ENCODE peak calls at places on chromosomes 11 and 22, in nine cellular contexts. R is fibroblast of the aortic adventitia, O is dorsolateral prefrontal cortex, J is GM06990, Z is fibroblast of villous mesenchyme, T is fibroblast of pulmonary artery, D is coronary artery, G is breast epithelium, L is neuronal stem cell. U is an unnamed sample.
A peak's percentile ranks its signal among the peaks of the same experiment; 100 is the strongest.

GRCh38 chr22:30340911-30341685 is 14.4 kb upstream of the TBC1D10A start:
- DNase-seq in R (no peak), L (no peak), Z (no peak), O (peak; percentile 84), T (no peak), J (no peak), D (no peak), G (no peak), U (no peak)

GRCh38 chr11:71998649-71999310 is at the start of gene IL18BP:
- DNase-seq in T (no peak), G (peak; percentile 41), O (no peak), J (no peak), R (no peak), L (no peak), D (no peak), Z (no peak), U (no peak)

GRCh38 chr22:46547179-46547882 is 9.9 kb upstream of the CELSR1 start:
- DNase-seq in O (no peak), J (no peak), L (no peak), R (peak; percentile 86), Z (peak; percentile 54), G (no peak), T (peak; percentile 65), D (no peak), U (peak; percentile 80)

GRCh38 chr11:77082838-77083552 is 16.2 kb downstream of the CAPN5 start:
- DNase-seq in D (no peak), L (no peak), T (peak; percentile 72), G (peak; percentile 47), R (peak; percentile 60), Z (peak; percentile 49), O (peak; percentile 23), J (no peak), U (peak; percentile 84)

GRCh38 chr11:121132211-121132976 is 31.4 kb downstream of the TECTA start:
- DNase-seq in G (no peak), O (no peak), R (no peak), Z (no peak), T (no peak), L (no peak), D (no peak), J (no peak), U (no peak)

GRCh38 chr11:46663277-46663940 is 37.0 kb downstream of the ARHGAP1 start:
- DNase-seq in J (no peak), R (peak; percentile 30), G (no peak), Z (no peak), D (no peak), T (no peak), O (no peak), L (no peak), U (no peak)

GRCh38 chr11:123683616-123684170 is 29.3 kb upstream of the SCN3B start:
- DNase-seq in D (no peak), J (no peak), T (no peak), L (no peak), O (no peak), G (no peak), R (no peak), Z (no peak), U (no peak)

GRCh38 chr11:75679566-75679965 is 10.7 kb upstream of the MAP6 start:
- DNase-seq in G (no peak), T (no peak), D (no peak), R (no peak), Z (no peak), J (no peak), L (no peak), O (no peak), U (no peak)

GRCh38 chr11:12430912-12431311 is 53.5 kb downstream of the PARVA start:
- DNase-seq in L (no peak), D (peak; percentile 90), Z (peak; percentile 96), O (no peak), J (no peak), G (no peak), T (peak; percentile 95), R (peak; percentile 96), U (peak; percentile 91)

GRCh38 chr11:86608251-86608799 is 64.1 kb downstream of the ME3 start:
- DNase-seq in Z (peak; percentile 79), G (peak; percentile 73), L (no peak), T (peak; percentile 85), R (peak; percentile 88), J (no peak), O (no peak), D (no peak), U (peak; percentile 89)

GRCh38 chr22:28819253-28820096 is 19.1 kb upstream of the XBP1 start:
- DNase-seq in R (no peak), O (no peak), L (no peak), T (no peak), G (peak; percentile 71), Z (no peak), J (peak; percentile 48), D (no peak), U (no peak)

GRCh38 chr11:11975201-11976092 is 33.0 kb downstream of the DKK3 start:
- DNase-seq in G (no peak), J (no peak), Z (no peak), L (no peak), D (peak; percentile 55), R (no peak), O (no peak), T (no peak), U (no peak)

DNA sequence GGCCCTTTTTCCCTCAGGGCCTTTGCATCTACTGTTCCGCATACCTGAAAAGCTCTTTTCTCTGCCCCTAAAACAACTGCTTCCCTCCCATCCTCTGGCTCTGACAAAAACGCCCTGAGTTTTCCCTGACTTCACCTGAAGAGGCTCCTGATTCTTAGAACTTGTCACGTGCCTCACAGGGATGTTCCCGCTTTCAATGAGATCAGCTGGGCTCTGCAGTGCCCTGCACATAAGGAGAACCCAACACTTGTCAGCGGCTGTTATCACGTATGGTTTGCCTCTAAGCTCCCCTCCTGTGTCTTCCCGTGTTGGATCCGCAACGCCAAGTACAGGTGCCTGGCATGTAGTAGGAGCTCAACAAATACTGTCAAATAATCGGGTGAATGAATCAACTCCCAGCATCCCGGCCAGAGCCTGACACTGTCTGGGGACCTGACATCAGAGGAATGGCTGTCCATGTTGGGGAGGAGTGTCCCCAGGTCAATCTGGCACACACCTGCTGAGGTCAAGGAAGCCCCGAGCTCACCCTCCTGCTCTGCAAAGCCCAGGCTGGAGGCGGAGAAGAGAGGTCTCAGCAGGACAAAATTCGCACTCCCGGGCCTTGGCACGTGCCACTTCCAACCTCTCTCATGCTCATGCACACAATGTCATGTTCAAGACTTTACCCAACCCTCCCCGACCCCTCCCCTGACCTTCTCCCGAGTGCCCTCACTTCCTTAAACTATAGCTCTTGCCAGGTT is 4.2 kb upstream of the GRK2 start:
- DNase-seq in T (no peak), L (no peak), J (no peak), G (no peak), R (no peak), O (no peak), D (peak; percentile 73), Z (no peak), U (no peak)
- H3K4me3 ChIP-seq in T (no peak overlapping the region), L (peak overlapping the region; percentile 48), J (no peak overlapping the region), G (peak overlapping the region; percentile 69), R (no peak overlapping the region), O (peak overlapping the region; percentile 57), D (peak overlapping the region; percentile 69), Z (no peak overlapping the region), U (no peak overlapping the region)

GRCh38 chr11:35163707-35164496 is 24.9 kb downstream of the CD44 start:
- DNase-seq in O (no peak), Z (no peak), T (no peak), L (no peak), R (no peak), G (no peak), J (no peak), D (no peak), U (no peak)

GRCh38 chr11:35166369-35167360 is 27.7 kb downstream of the CD44 start:
- DNase-seq in R (peak; percentile 93), Z (peak; percentile 62), L (no peak), J (no peak), D (no peak), O (peak; percentile 64), G (no peak), T (peak; percentile 67), U (peak; percentile 96)

GRCh38 chr11:35163209-35163608 is 24.2 kb downstream of the CD44 start:
- DNase-seq in L (no peak), R (no peak), G (no peak), Z (no peak), T (no peak), J (no peak), D (no peak), O (no peak), U (no peak)

GRCh38 chr11:35167451-35167954 is 28.5 kb downstream of the CD44 start:
- DNase-seq in G (no peak), L (no peak), J (no peak), D (no peak), T (peak; percentile 49), Z (peak; percentile 82), R (peak; percentile 86), O (no peak), U (peak; percentile 63)

GRCh38 chr11:35165416-35166368 is 26.7 kb downstream of the CD44 start:
- DNase-seq in Z (peak; percentile 47), G (no peak), T (peak; percentile 84), R (peak; percentile 82), D (no peak), J (peak; percentile 89), L (no peak), O (no peak), U (peak; percentile 88)
- H3K4me3 ChIP-seq in Z (no peak overlapping the region), G (no peak overlapping the region), T (no peak overlapping the region), R (no peak overlapping the region), D (peak overlapping the region; percentile 6), J (peak overlapping the region; percentile 47), L (no peak overlapping the region), O (no peak overlapping the region), U (no peak overlapping the region)

DNA sequence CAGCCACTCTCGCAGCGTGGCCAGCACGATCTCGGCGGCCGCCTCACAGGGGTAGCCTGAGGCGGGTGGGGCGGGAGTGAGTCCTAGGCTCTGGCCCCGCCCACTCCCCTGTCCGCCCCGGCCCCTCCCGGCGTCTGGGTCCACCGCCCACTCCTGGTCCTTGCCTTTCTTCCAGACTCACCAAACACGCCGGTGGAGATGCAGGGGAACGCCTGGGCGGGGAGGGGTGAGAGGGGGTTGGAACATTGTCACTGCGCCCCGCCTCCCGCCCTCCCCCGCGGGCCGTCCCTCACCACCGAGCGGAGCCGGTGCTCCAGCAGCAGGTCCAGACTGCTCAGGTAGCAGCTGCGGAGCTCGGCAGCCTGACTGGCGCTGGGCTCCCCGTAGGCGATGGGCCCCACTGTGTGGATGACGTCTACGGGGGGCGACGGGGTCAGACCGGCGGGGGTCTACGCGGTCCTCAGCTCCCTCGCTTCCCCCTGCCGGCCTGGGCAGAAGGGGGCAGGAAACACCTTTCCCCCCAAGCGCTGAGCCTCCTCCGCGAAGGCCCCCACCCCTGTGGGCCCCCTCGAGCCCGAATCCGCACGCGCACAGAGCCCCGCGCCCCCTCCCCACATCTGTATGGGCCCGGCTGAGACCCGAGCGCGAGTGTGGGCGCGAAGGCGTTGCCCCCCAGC is 13.2 kb downstream of the OTUB1 start:
- DNase-seq in D (no peak), L (peak; percentile 71), G (peak; percentile 83), R (peak; percentile 21), Z (no peak), O (no peak), T (peak; percentile 26), J (peak; percentile 59), U (peak; percentile 34)
- H3K4me3 ChIP-seq in D (peak overlapping the region; percentile 64), L (no peak overlapping the region), G (peak overlapping the region; percentile 67), R (no peak overlapping the region), Z (no peak overlapping the region), O (no peak overlapping the region), T (no peak overlapping the region), J (no peak overlapping the region), U (no peak overlapping the region)

DNA sequence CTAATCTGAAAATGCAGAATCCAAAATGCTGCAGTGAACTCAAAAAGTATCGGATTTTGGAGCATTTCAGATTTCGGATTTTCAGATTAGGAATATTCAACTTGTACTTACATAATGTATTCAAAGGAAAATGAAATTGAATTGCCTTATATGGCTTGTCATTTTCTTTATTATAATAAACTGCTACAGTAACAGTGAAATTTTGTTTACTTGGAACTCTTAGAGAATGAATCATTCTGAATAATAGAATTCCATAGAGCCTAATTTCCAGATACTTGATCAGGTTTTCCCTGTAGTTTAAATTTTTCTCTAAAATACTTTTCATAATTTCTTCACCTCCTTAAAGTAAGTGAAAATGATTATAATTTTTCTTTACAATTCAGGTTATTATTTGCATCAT is 17.3 kb downstream of the TTC17 start:
- DNase-seq in G (no peak), J (no peak), O (no peak), Z (no peak), L (no peak), R (no peak), T (no peak), D (no peak), U (no peak)
- H3K4me3 ChIP-seq in G (no peak overlapping the region), J (no peak overlapping the region), O (no peak overlapping the region), Z (no peak overlapping the region), L (no peak overlapping the region), R (no peak overlapping the region), T (no peak overlapping the region), D (no peak overlapping the region), U (no peak overlapping the region)

U was measured in cardiac fibroblast.